ENCODE peak calls at places on chromosomes 3 and 15, in four cellular contexts. E, Z, U and V are unnamed samples.

GRCh38 chr15:34436956-34437442 is 609 bp downstream of the GOLGA8A start:
- DNase-seq in E (peak), Z (peak), U (peak), V (peak)

GRCh38 chr3:55823001-55823400 is 335.9 kb upstream of the WNT5A start:
- DNase-seq in E (no peak), Z (no peak), U (no peak), V (no peak)

GRCh38 chr15:91135201-91136130 is 35.4 kb downstream of the SV2B start:
- DNase-seq in E (no peak), Z (no peak), U (no peak), V (no peak)

GRCh38 chr15:40449275-40449674 is 8.5 kb downstream of the BAHD1 start:
- DNase-seq in E (peak), Z (peak), U (peak), V (no peak)

GRCh38 chr15:29223640-29224039 is 46.0 kb downstream of the NSMCE3 start:
- DNase-seq in E (no peak), Z (no peak), U (no peak), V (no peak)

GRCh38 chr3:161369531-161369930 is 1.8 kb downstream of the SPTSSB start:
- DNase-seq in E (peak), Z (no peak), U (no peak), V (no peak)

GRCh38 chr3:15616053-15616452 is 14.5 kb downstream of the BTD start:
- DNase-seq in E (no peak), Z (peak), U (peak), V (no peak)

GRCh38 chr3:169769287-169770181 is at the start of gene ACTRT3:
- DNase-seq in E (peak), Z (peak), U (peak), V (peak)

GRCh38 chr3:64398431-64398830 is 173.2 kb upstream of the PRICKLE2 start:
- DNase-seq in E (no peak), Z (peak), U (peak), V (no peak)

GRCh38 chr3:49454457-49454856 is 15.6 kb upstream of the DAG1 start:
- DNase-seq in E (peak), Z (no peak), U (no peak), V (no peak)

GRCh38 chr15:44782516-44782915 is 46.2 kb downstream of the TRIM69 start:
- DNase-seq in E (no peak), Z (no peak), U (no peak), V (no peak)

GRCh38 chr15:37095197-37095992 is 5.0 kb downstream of the MEIS2 start:
- DNase-seq in E (peak), Z (peak), U (no peak), V (peak)

GRCh38 chr3:170437151-170437550 is 18.5 kb downstream of the CLDN11 start:
- DNase-seq in E (no peak), Z (no peak), U (no peak), V (no peak)

GRCh38 chr15:84716036-84716732 is at the start of gene SEC11A:
- DNase-seq in E (peak), Z (peak), U (peak), V (peak)
- H2BK120ac ChIP-seq in E (no peak), Z (peak), U (peak), V (no peak)

DNA sequence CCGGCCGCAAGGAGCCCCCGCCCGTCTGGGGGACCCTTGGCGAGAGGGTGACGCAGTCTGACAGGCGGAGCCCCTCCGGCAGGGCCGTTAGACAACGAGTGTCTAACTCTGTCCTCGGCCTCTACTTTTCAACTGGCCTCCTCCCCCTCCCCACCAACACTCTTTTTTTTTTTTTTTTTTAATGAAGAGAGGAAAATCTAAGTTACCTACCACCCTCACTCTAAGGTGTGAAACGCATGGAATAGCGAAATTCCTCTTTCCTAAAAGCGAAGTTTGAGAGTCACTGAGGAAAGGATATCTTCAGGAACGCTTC is 521 bp upstream of the SUSD5 start:
- DNase-seq in E (no peak), Z (no peak), U (no peak), V (no peak)
- H3K4me3 ChIP-seq in E (peak), Z (peak), U (peak), V (peak)

GRCh38 chr3:120352017-120352416 is 2.9 kb upstream of the LRRC58 start:
- DNase-seq in E (no peak), Z (no peak), U (no peak), V (no peak)
- H3K27ac ChIP-seq in E (no peak), Z (no peak), U (no peak), V (no peak)

GRCh38 chr3:150972379-150972985 is at the start of gene CLRN1:
- DNase-seq in E (peak), Z (no peak), U (no peak), V (no peak)
- H2BK120ac ChIP-seq in E (no peak), Z (no peak), U (no peak), V (no peak)

DNA sequence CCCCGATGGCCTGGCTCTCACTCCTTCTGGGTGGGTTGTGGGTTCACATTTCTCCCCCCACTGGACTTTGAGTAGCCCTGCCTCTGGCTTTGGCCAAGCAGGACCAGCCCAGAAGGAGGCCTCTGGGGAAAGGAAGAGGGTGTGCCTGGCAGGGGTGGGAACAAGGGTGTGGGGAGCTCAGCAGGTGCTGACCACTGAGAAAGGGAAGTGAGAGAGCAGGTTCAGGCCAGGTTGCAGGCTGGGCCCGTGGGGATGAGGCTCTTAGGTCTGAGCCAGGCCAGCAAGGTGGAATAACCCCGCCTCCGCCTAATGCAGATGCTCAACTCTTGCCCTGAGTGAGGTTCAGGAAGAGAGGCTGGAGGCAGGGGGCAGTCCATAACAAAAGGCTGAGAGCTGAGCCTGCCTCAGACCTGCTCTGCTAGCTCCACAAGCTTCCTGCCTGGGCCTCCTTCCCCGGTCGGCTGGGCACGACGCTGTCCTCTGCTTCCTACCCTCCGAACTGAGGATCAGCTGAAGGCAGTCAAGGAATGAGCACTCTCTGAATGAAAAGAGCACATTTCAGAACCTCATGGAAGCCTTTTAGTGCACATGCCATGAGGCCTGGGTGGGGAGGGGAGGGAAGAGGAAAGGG is 82.7 kb downstream of the TLE3 start:
- DNase-seq in E (peak), Z (no peak), U (no peak), V (no peak)
- H3K4me3 ChIP-seq in E (no peak), Z (no peak), U (no peak), V (no peak)

GRCh38 chr3:195910499-195910845 is 2.1 kb upstream of the TNK2 start:
- DNase-seq in E (no peak), Z (no peak), U (no peak), V (no peak)

GRCh38 chr3:195909294-195909644 is 918 bp upstream of the TNK2 start:
- DNase-seq in E (peak), Z (peak), U (peak), V (no peak)

GRCh38 chr3:195911041-195911945 is 2.9 kb upstream of the TNK2 start:
- DNase-seq in E (no peak), Z (no peak), U (no peak), V (no peak)

GRCh38 chr3:195908439-195909293 is at the start of gene TNK2:
- DNase-seq in E (no peak), Z (no peak), U (no peak), V (no peak)

GRCh38 chr3:195909645-195910498 is 1.5 kb upstream of the TNK2 start:
- DNase-seq in E (peak), Z (peak), U (peak), V (peak)
- H3K27ac ChIP-seq in E (peak), Z (peak), U (peak), V (no peak)

GRCh38 chr3:16768956-16769355 is 115.8 kb upstream of the PLCL2 start:
- DNase-seq in E (peak), Z (no peak), U (no peak), V (no peak)

GRCh38 chr3:16765661-16766060 is 119.1 kb upstream of the PLCL2 start:
- DNase-seq in E (no peak), Z (no peak), U (no peak), V (no peak)

GRCh38 chr3:16769525-16769924 is 115.2 kb upstream of the PLCL2 start:
- DNase-seq in E (no peak), Z (no peak), U (no peak), V (no peak)

GRCh38 chr3:16770021-16770420 is 114.7 kb upstream of the PLCL2 start:
- DNase-seq in E (no peak), Z (no peak), U (no peak), V (no peak)

GRCh38 chr3:16767006-16767405 is 117.7 kb upstream of the PLCL2 start:
- DNase-seq in E (peak), Z (no peak), U (no peak), V (no peak)
- H2BK120ac ChIP-seq in E (no peak), Z (no peak), U (no peak), V (no peak)

GRCh38 chr15:60758961-60759729 is 280.2 kb upstream of the ICE2 start:
- DNase-seq in E (no peak), Z (peak), U (peak), V (no peak)
- H3K4me3 ChIP-seq in E (no peak), Z (peak), U (no peak), V (no peak)

DNA sequence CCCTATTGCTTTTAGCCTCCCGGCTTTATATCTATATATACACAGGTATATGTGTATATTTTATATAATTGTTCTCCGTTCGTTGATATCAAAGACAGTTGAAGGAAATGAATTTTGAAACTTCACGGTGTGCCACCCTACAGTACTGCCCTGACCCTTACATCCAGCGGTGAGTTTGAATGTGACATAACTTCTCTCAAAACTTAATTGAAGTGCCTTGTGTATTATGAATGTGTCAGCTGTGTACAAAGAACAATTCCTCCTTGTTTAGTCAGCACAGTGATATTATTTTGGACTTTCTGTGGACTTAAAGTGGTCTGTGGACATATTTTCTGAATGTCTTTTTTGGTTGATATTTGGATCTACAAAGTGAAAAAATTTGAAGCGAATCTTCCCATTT is 220 bp downstream of the TP63 start:
- DNase-seq in E (no peak), Z (no peak), U (no peak), V (no peak)
- H3K27ac ChIP-seq in E (no peak), Z (no peak), U (no peak), V (no peak)